ENCODE peak calls at places on chromosomes 5 and 9, in four cellular contexts. V is K562, H is GM12878, E is HepG2. T is an unnamed sample.

GRCh38 chr9:94139672-94140417 is 55.6 kb downstream of the PTPDC1 start:
- DNase-seq in E (no peak), H (no peak), V (peak), T (no peak)

GRCh38 chr9:37496020-37496419 is 10.3 kb downstream of the POLR1E start:
- DNase-seq in E (no peak), V (no peak), H (no peak), T (no peak)

GRCh38 chr9:5089737-5090136 is 95.7 kb downstream of the INSL6 start:
- DNase-seq in V (no peak), H (no peak), E (no peak), T (no peak)

GRCh38 chr5:176738851-176739250 is 71.5 kb upstream of the UNC5A start:
- DNase-seq in H (no peak), E (no peak), V (no peak), T (no peak)

GRCh38 chr9:87194471-87194870 is 247.2 kb upstream of the GAS1 start:
- DNase-seq in E (no peak), V (no peak), H (no peak), T (no peak)

GRCh38 chr5:102511666-102512065 is 12.9 kb upstream of the SLCO6A1 start:
- DNase-seq in V (no peak), E (no peak), H (no peak), T (no peak)

GRCh38 chr5:50666261-50667078 is at the start of gene PARP8:
- DNase-seq in V (no peak), H (no peak), E (no peak), T (peak)

GRCh38 chr5:21723500-21723899 is 1129.6 kb downstream of the CDH12 start:
- DNase-seq in V (no peak), H (no peak), E (no peak), T (no peak)

GRCh38 chr9:129640871-129641750 is 840 bp downstream of the ASB6 start:
- DNase-seq in E (no peak), H (no peak), V (no peak), T (peak)

GRCh38 chr9:95822583-95823431 is 52.7 kb upstream of the ERCC6L2 start:
- DNase-seq in V (no peak), E (no peak), H (peak), T (peak)

GRCh38 chr9:13770956-13771355 is 491.5 kb upstream of the MPDZ start:
- DNase-seq in V (no peak), H (no peak), E (no peak), T (no peak)
- TF ChIP-seq TAF1 in V (no peak), H (no peak), E (no peak), T (no peak)

GRCh38 chr5:103840600-103840999 is 278.0 kb upstream of the NUDT12 start:
- DNase-seq in H (no peak), V (no peak), E (no peak), T (no peak)
- TF ChIP-seq TAF1 in H (no peak), V (no peak), E (no peak), T (no peak)

DNA sequence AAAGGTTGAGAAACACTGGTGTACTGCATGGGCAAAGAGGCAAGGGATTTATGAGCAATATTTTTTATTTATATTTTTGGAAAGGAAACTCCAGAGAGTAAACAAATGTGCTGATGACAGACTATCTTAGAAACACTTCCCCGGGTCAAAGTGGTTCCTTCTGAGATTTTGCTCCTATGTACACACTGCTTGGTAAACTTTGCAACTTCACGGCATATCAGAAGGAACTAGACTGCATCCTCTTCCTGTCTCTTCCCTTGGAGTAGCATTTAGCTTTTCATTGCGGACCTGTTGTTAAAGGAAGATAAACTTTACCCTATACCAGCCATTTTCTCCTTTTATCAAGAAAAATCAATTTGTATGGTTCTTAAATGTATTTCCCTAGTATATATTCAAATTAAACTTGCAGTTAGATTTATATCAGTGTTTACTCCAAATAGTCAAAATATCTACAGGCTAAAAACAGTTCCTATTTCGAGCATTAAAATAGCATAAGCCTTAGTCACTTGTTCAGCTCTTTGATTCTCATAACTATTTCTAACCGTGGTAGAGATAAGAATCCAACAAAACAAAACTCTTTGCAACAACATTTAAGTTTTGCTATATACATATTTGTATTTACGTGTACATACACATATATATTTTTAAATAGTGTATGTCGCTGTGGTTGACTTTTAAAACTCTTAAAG is 48.0 kb upstream of the LRRC19 start:
- DNase-seq in V (no peak), E (no peak), H (no peak), T (no peak)
- TF ChIP-seq TAF1 in V (no peak), E (no peak), H (no peak), T (no peak)

GRCh38 chr5:146794326-146795029 is 84.1 kb downstream of the PPP2R2B start:
- DNase-seq in H (no peak), V (no peak), E (no peak), T (no peak)

GRCh38 chr5:146785065-146785464 is 93.5 kb downstream of the PPP2R2B start:
- DNase-seq in E (no peak), H (no peak), V (no peak), T (no peak)

GRCh38 chr5:146793709-146794108 is 84.8 kb downstream of the PPP2R2B start:
- DNase-seq in V (no peak), E (no peak), H (no peak), T (no peak)

GRCh38 chr5:146789712-146790660 is 88.6 kb downstream of the PPP2R2B start:
- DNase-seq in H (no peak), V (no peak), E (no peak), T (no peak)

DNA sequence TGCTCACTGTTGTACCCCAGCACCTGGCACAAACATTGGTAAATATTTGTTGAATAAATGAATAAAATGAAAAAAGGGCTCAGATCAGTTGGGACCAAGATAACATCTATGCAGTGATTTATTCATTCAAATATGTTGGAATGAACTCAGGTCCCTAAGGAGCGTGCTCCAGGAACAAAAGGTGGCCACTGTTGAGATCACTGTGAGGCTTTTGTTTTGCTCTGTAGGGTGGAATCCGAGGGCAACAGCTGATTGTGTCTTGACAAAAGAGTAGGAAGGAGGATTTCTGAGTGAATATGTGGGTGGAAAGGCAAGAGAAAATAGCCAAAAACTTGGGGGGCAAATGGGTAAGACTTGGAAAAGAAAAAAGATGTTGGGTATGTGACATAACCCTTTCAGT is 89.6 kb downstream of the PPP2R2B start:
- DNase-seq in E (no peak), V (no peak), H (no peak), T (no peak)
- TF ChIP-seq TAF1 in E (no peak), V (no peak), H (no peak), T (no peak)

GRCh38 chr9:88387035-88387732 is 1.1 kb upstream of the SPIN1 start:
- DNase-seq in E (peak), V (peak), H (no peak), T (no peak)

GRCh38 chr9:88388886-88389617 is 808 bp downstream of the SPIN1 start:
- DNase-seq in E (peak), V (peak), H (no peak), T (peak)

GRCh38 chr9:88388203-88388885 is at the start of gene SPIN1:
- DNase-seq in E (peak), H (no peak), V (peak), T (peak)

GRCh38 chr9:88390371-88390990 is 2.2 kb downstream of the SPIN1 start:
- DNase-seq in E (no peak), H (no peak), V (no peak), T (no peak)

DNA sequence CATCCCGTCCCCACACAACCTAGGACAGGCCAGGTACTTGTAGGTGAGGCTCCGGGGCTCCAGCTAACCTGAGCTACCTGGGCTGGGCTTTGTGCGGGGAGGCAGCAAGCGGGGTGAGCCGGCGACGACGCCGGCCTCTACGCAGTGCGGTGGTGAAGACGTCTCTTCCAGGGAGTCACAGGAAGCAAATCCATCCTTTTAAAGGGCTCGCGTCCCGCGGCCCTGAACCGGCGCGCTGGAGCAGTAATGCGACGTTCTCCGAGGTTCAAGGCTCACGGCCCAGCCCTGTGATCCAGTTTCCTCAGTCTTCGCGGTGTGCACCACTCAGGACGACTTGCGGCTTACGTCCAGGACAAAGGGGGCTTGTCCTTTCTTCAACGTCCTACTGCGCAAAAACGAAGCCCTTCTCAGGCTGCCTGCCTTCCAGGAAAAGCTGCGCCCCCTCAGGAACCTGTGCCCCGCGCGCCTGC is 476 bp upstream of the SPIN1 start:
- DNase-seq in E (peak), H (no peak), V (no peak), T (no peak)
- TF ChIP-seq TAF1 in E (peak), H (no peak), V (no peak), T (no peak)

DNA sequence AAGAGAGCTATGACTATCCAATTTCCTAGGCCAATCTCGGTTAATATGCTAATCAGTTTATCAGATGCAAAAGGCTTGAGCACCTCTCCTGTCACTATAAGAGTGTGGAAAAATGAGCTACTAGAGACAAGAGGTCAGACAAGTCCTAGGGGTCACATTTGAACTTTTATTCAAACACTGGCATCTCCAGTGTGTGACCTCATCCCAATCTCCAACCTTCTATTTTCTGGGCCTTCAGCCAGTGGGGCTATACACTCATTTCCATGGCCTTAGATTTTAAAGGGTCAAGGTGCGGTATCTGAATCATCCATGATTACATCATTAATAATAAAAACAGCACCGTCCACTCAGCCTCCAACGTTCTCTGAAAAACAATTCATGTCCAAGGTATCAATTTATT is 139.6 kb upstream of the LRRTM2 start:
- DNase-seq in H (no peak), E (no peak), V (no peak), T (no peak)
- TF ChIP-seq TAF1 in H (no peak), E (no peak), V (no peak), T (no peak)

GRCh38 chr5:95628933-95629332 is 9.0 kb downstream of the GPR150 start:
- DNase-seq in V (no peak), E (no peak), H (no peak), T (no peak)

GRCh38 chr5:95628154-95628810 is 8.4 kb downstream of the GPR150 start:
- DNase-seq in H (no peak), E (no peak), V (no peak), T (no peak)

GRCh38 chr5:95630394-95630917 is 10.6 kb downstream of the GPR150 start:
- DNase-seq in H (no peak), V (no peak), E (no peak), T (no peak)

GRCh38 chr5:95631265-95631957 is 11.5 kb downstream of the GPR150 start:
- DNase-seq in E (no peak), V (no peak), H (no peak), T (no peak)

DNA sequence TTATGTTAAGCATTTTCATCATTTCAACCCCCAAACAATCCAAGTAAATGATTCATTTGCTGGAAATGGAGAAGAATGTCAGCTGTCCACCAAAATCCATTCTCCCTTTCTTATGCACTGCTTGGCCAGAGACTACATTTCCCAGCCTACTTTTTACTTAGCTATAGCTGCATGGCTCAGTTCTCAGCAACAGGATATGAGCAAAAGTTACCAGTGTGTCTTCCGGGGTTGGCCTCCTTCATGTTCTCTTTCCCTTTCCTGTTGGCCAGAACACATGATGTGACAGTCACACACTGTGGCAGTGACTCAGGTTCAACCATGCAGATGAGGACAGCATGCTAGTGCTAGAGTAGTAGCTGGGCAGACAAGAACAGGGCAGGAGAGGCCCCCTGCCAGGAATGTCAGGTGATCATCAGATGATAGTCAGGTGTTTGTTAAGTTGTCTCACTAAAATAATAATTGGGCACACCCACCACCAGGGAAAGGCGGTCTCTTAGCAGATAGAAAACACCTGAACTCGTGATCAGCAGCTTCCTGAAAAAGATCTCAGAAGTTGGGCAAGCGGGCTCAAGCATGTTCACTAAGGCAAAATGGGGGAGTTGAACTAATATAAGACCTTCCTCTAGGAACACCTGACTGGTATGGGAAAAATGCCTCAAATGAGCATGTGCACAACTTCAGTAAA is 12.2 kb downstream of the GPR150 start:
- DNase-seq in H (no peak), E (peak), V (no peak), T (no peak)
- TF ChIP-seq TAF1 in H (no peak), E (no peak), V (no peak), T (no peak)

T was measured in GM12891.